ENCODE peak calls at places on chromosomes 4 and X, in four cellular contexts. G is HL-60, D is K562, H is GM12878. T is an unnamed sample.

GRCh38 chr4:1523907-1524636 is 117.8 kb upstream of the NKX1-1 start:
- DNase-seq in G (no peak), H (no peak), D (no peak), T (no peak)

GRCh38 chrX:79366888-79367749 is at the start of gene ITM2A:
- DNase-seq in D (peak; percentile 60), H (no peak), G (peak; percentile 28), T (no peak)

GRCh38 chr4:48340276-48340904 is 939 bp upstream of the SLAIN2 start:
- DNase-seq in G (peak; percentile 32), D (peak; percentile 49), H (no peak), T (no peak)

GRCh38 chrX:147675819-147676218 is 235.9 kb upstream of the FMR1 start:
- DNase-seq in D (no peak), G (no peak), H (no peak), T (no peak)

GRCh38 chrX:65685112-65685511 is 17.7 kb downstream of the MSN start:
- DNase-seq in H (no peak), G (no peak), D (no peak), T (no peak)

GRCh38 chr4:54433686-54434085 is 204.6 kb downstream of the PDGFRA start:
- DNase-seq in D (peak; percentile 11), H (no peak), G (no peak), T (no peak)

GRCh38 chrX:53247928-53248327 is 22.9 kb upstream of the KDM5C start:
- DNase-seq in D (no peak), H (no peak), G (no peak), T (no peak)

GRCh38 chr4:168453146-168453545 is 27.1 kb downstream of the DDX60L start:
- DNase-seq in D (no peak), G (no peak), H (no peak), T (no peak)

GRCh38 chr4:167025651-167026050 is 208.6 kb downstream of the SPOCK3 start:
- DNase-seq in H (no peak), G (no peak), D (no peak), T (no peak)

GRCh38 chr4:153476829-153477574 is 10.8 kb downstream of the TMEM131L start:
- DNase-seq in D (no peak), H (no peak), G (no peak), T (no peak)

GRCh38 chrX:131841496-131842410 is 181.3 kb upstream of the STK26 start:
- DNase-seq in D (peak; percentile 66), G (peak; percentile 53), H (no peak), T (peak; percentile 35)

GRCh38 chr4:163331629-163332360 is 601 bp downstream of the NPY1R start:
- DNase-seq in G (no peak), H (no peak), D (no peak), T (peak; percentile 14)

GRCh38 chrX:39174761-39175417 is 373.6 kb downstream of the MID1IP1 start:
- DNase-seq in G (no peak), H (no peak), D (no peak), T (no peak)

GRCh38 chr4:113445286-113445685 is 316.3 kb downstream of the CAMK2D start:
- DNase-seq in D (no peak), H (no peak), G (no peak), T (no peak)

GRCh38 chr4:10015140-10015753 is 6.0 kb downstream of the SLC2A9 start:
- DNase-seq in D (no peak), H (no peak), G (peak; percentile 49), T (no peak)

GRCh38 chr4:88693792-88694191 is 3.8 kb downstream of the NAP1L5 start:
- DNase-seq in D (no peak), G (no peak), H (no peak), T (no peak)

GRCh38 chr4:141131738-141132688 is 1.3 kb downstream of the RNF150 start:
- DNase-seq in D (no peak), G (no peak), H (no peak), T (no peak)

GRCh38 chrX:33808636-33809035 is 323.5 kb downstream of the FAM47A start:
- DNase-seq in D (no peak), H (no peak), G (no peak), T (no peak)

GRCh38 chr4:82900016-82900334 is 560 bp upstream of the THAP9 start:
- DNase-seq in H (peak; percentile 35), G (no peak), D (peak; percentile 32), T (no peak)

GRCh38 chr4:27048350-27049100 is 187.9 kb downstream of the STIM2 start:
- DNase-seq in H (no peak), D (peak; percentile 65), G (no peak), T (peak; percentile 11)

GRCh38 chrX:19912-20571 is 261.1 kb upstream of the PLCXD1 start:
- DNase-seq in H (no peak), G (no peak), D (peak; percentile 47), T (no peak)

GRCh38 chr4:74623041-74623440 is 171.3 kb downstream of the BTC start:
- DNase-seq in H (no peak), D (peak; percentile 53), G (peak; percentile 55), T (peak; percentile 3)

GRCh38 chr4:140088317-140088967 is 65.5 kb downstream of the MAML3 start:
- DNase-seq in G (peak; percentile 32), D (no peak), H (no peak), T (no peak)

GRCh38 chrX:16457239-16457638 is 192.7 kb upstream of the S100G start:
- DNase-seq in H (no peak), G (no peak), D (no peak), T (no peak)

GRCh38 chrX:137052641-137053235 is 18.9 kb upstream of the GPR101 start:
- DNase-seq in H (no peak), D (no peak), G (no peak), T (no peak)

GRCh38 chr4:80454040-80454439 is 118.5 kb downstream of the CFAP299 start:
- DNase-seq in D (no peak), H (no peak), G (no peak), T (no peak)

GRCh38 chr4:99610605-99611172 is 36.1 kb downstream of the MTTP start:
- DNase-seq in G (no peak), H (no peak), D (no peak), T (no peak)

GRCh38 chr4:99612704-99613103 is 38.1 kb downstream of the MTTP start:
- DNase-seq in H (no peak), G (no peak), D (no peak), T (no peak)

GRCh38 chr4:99614491-99614890 is 39.9 kb downstream of the MTTP start:
- DNase-seq in G (no peak), H (no peak), D (no peak), T (no peak)

GRCh38 chr4:99615210-99615834 is 40.7 kb downstream of the MTTP start:
- DNase-seq in G (no peak), D (no peak), H (no peak), T (no peak)

GRCh38 chr4:99612281-99612680 is 37.7 kb downstream of the MTTP start:
- DNase-seq in D (no peak), G (no peak), H (no peak), T (no peak)
- TF ChIP-seq SPI1 in D (no peak), G (no peak), H (no peak), T (no peak)

GRCh38 chrX:19127649-19128168 is 5.4 kb upstream of the ADGRG2 start:
- DNase-seq in G (no peak), D (no peak), H (no peak), T (no peak)
- TF ChIP-seq SPI1 in G (no peak), D (no peak), H (no peak), T (no peak)

DNA sequence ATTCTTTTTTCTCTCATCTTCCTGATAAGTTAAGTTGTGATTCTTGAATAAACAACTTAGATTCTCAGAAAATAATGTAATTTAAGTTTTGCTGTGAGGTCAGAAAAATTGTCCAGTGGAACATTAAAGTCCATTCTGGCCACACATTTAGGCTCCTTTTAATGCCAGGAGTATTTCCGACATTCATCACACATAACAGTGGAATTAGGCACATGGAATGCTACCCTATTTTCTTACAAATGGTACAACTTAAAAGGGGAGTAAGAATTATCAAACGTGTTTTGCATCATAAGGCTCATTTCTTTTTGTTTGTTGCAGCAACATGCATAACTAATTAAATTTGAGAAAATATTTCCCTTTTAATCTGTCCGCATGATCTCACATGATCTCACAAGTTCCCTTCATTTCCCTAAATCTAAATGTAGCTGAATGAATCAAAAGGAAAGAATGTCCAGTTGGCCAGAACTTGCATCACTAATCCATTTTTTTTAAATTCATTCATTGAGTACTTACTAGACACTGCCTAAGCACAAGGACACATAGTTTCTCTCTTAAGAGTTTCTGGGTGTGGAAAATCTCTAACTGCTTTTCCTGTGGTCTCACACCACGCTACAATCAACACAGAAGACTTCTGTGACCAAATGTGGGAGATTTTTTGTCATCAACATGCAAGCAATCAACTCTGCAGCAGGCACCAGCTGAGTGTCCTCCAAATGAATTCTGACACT is 22.0 kb downstream of the SPARCL1 start:
- DNase-seq in H (no peak), G (no peak), D (no peak), T (no peak)
- TF ChIP-seq SPI1 in H (no peak), G (no peak), D (no peak), T (no peak)

GRCh38 chr4:42152507-42153504 is at the start of gene BEND4:
- DNase-seq in D (no peak), H (no peak), G (no peak), T (no peak)

GRCh38 chr4:42148453-42148852 is 4.0 kb downstream of the BEND4 start:
- DNase-seq in D (no peak), G (no peak), H (no peak), T (no peak)

GRCh38 chr4:42149004-42149403 is 3.5 kb downstream of the BEND4 start:
- DNase-seq in D (no peak), G (no peak), H (no peak), T (no peak)

GRCh38 chr4:42151568-42152506 is 618 bp downstream of the BEND4 start:
- DNase-seq in H (no peak), D (no peak), G (no peak), T (peak; percentile 59)

GRCh38 chr4:42150653-42151567 is 1.5 kb downstream of the BEND4 start:
- DNase-seq in D (no peak), H (no peak), G (peak; percentile 13), T (peak; percentile 48)
- TF ChIP-seq SPI1 in D (no peak), H (peak; percentile 82), G (peak; percentile 81), T (peak; percentile 92)

T was measured in GM12891.